ENCODE peak calls at places on chromosomes 6 and 20, in nine cellular contexts. F is H9; W is spleen; O is left ventricle myocardium inferior; H is iris pigment epithelial cell; Y is NCI-H1436; V is colonic mucosa; Q is stimulated activated naive CD8-positive, alpha-beta T cell treated with anti-CD3 and anti-CD28 coated beads, Interleukin-15, amount 100 ng/mL, for 72 hours; P is WTC11. X is an unnamed sample.

GRCh38 chr20:63553933-63554290 is at the start of gene FNDC11:
- DNase-seq in Q (no peak), W (peak; percentile 91), O (no peak), H (no peak), V (no peak), F (peak; percentile 69), Y (peak; percentile 55), P (peak; percentile 75), X (no peak)

GRCh38 chr6:14165091-14165490 is 47.5 kb downstream of the CD83 start:
- DNase-seq in W (no peak), P (no peak), F (no peak), Q (no peak), V (no peak), Y (no peak), H (peak; percentile 61), O (no peak), X (no peak)

GRCh38 chr6:33589723-33590530 is 9.9 kb upstream of the BAK1 start:
- DNase-seq in H (peak; percentile 71), Q (no peak), Y (peak; percentile 53), W (no peak), F (peak; percentile 87), P (peak; percentile 83), O (no peak), V (peak; percentile 85), X (no peak)

GRCh38 chr20:47674686-47675085 is 110.6 kb downstream of the SULF2 start:
- DNase-seq in O (no peak), H (no peak), V (no peak), P (no peak), W (no peak), Q (no peak), Y (no peak), F (no peak), X (no peak)

GRCh38 chr6:63644668-63645326 is 9.2 kb downstream of the PHF3 start:
- DNase-seq in O (no peak), Q (no peak), F (no peak), H (peak; percentile 2), P (no peak), Y (no peak), W (no peak), V (no peak), X (no peak)

GRCh38 chr20:9927224-9927623 is 88.3 kb upstream of the PAK5 start:
- DNase-seq in O (no peak), P (no peak), F (no peak), H (no peak), Y (no peak), W (no peak), V (no peak), Q (no peak), X (no peak)

GRCh38 chr6:146814148-146814750 is 215.5 kb downstream of the ADGB start:
- DNase-seq in W (no peak), F (no peak), Q (no peak), O (no peak), V (no peak), P (no peak), H (peak; percentile 40), Y (no peak), X (no peak)

GRCh38 chr6:11500008-11500407 is 37.5 kb upstream of the TMEM170B start:
- DNase-seq in H (peak; percentile 91), V (no peak), F (no peak), W (no peak), Y (no peak), P (no peak), O (no peak), Q (no peak), X (no peak)

GRCh38 chr6:380234-381218 is 11.0 kb upstream of the IRF4 start:
- DNase-seq in Q (no peak), O (no peak), V (no peak), F (peak; percentile 23), Y (no peak), H (no peak), P (no peak), W (peak; percentile 73), X (no peak)

GRCh38 chr6:912871-913663 is 220.1 kb upstream of the EXOC2 start:
- DNase-seq in Y (no peak), Q (no peak), V (no peak), H (peak; percentile 60), F (peak; percentile 85), O (no peak), W (no peak), P (peak; percentile 70), X (peak; percentile 50)

GRCh38 chr6:130560231-130560630 is 194.4 kb downstream of the TMEM200A start:
- DNase-seq in V (no peak), Y (no peak), Q (no peak), H (peak; percentile 21), W (no peak), O (no peak), P (no peak), F (no peak), X (no peak)

GRCh38 chr20:62192635-62193034 is 9.8 kb downstream of the MTG2 start:
- DNase-seq in F (no peak), W (peak; percentile 29), P (no peak), H (no peak), O (no peak), Q (no peak), Y (no peak), V (no peak), X (no peak)

X was measured in iPS DF 19.7.